ENCODE peak calls at places on chromosomes 11 and 22, in ten cellular contexts. X is MG63; P is activated CD8-positive, alpha-beta memory T cell treated with anti-CD3 and anti-CD28 coated beads for 1 hour; G is OCI-M1; T is cardiac fibroblast; Z is astrocyte of the hippocampus; U is GM03348; A is mammary epithelial cell; O is HEK293T; D is NCI-H748 treated with DMSO at 0.1 percent for 48 hours. J is an unnamed sample.

GRCh38 chr11:65445604-65446445 is 23.2 kb downstream of the NEAT1 start:
- DNase-seq in G (no peak), O (no peak), U (no peak), X (peak), P (no peak), A (no peak), T (peak), Z (no peak), D (no peak), J (no peak)

GRCh38 chr22:29435236-29435635 is 3.1 kb upstream of the RFPL1 start:
- DNase-seq in O (no peak), A (no peak), D (no peak), T (no peak), P (no peak), X (no peak), Z (no peak), G (no peak), U (no peak), J (no peak)

GRCh38 chr22:38850941-38851849 is 7.4 kb upstream of the NPTXR start:
- DNase-seq in P (no peak), O (no peak), A (peak), X (no peak), G (no peak), Z (peak), D (no peak), T (peak), U (peak), J (no peak)

GRCh38 chr11:28476053-28476452 is 367.9 kb downstream of the METTL15 start:
- DNase-seq in X (no peak), T (no peak), O (no peak), A (no peak), Z (peak), U (no peak), D (no peak), P (no peak), G (no peak), J (no peak)

GRCh38 chr11:45247433-45247832 is 38.7 kb downstream of the SYT13 start:
- DNase-seq in P (no peak), X (peak), U (no peak), G (no peak), O (no peak), Z (no peak), A (no peak), T (peak), D (no peak), J (no peak)

GRCh38 chr11:96219981-96220623 is 122.9 kb downstream of the MAML2 start:
- DNase-seq in U (peak), G (no peak), X (no peak), A (no peak), O (no peak), D (no peak), T (peak), Z (no peak), P (no peak), J (no peak)

GRCh38 chr11:65814131-65814959 is 19.4 kb upstream of the SNX32 start:
- DNase-seq in X (no peak), U (no peak), G (no peak), D (no peak), P (no peak), Z (no peak), A (no peak), T (peak), O (no peak), J (no peak)

GRCh38 chr11:11786771-11787170 is 55.0 kb upstream of the USP47 start:
- DNase-seq in U (peak), X (no peak), A (no peak), D (no peak), P (no peak), Z (peak), G (no peak), O (peak), T (peak), J (no peak)

GRCh38 chr11:129365816-129366215 is 9.8 kb upstream of the BARX2 start:
- DNase-seq in A (peak), Z (no peak), P (no peak), X (no peak), U (no peak), D (no peak), G (no peak), O (no peak), T (no peak), J (no peak)

GRCh38 chr11:114440121-114440860 is 1.0 kb downstream of the REXO2 start:
- DNase-seq in U (peak), T (peak), X (no peak), Z (no peak), G (no peak), D (no peak), A (no peak), O (peak), P (no peak), J (no peak)

GRCh38 chr11:19722702-19723101 is 10.1 kb downstream of the NAV2 start:
- DNase-seq in T (no peak), A (no peak), O (no peak), U (no peak), D (no peak), Z (no peak), G (no peak), X (no peak), P (no peak), J (no peak)

GRCh38 chr22:17970205-17970708 is 54.1 kb downstream of the MICAL3 start:
- DNase-seq in A (no peak), T (peak), D (no peak), P (no peak), O (no peak), U (no peak), X (no peak), G (peak), Z (no peak), J (no peak)

GRCh38 chr11:104442320-104442719 is 278.4 kb upstream of the PDGFD start:
- DNase-seq in Z (no peak), P (no peak), O (no peak), A (no peak), D (no peak), T (peak), X (no peak), G (peak), U (no peak), J (no peak)

GRCh38 chr11:15865212-15865987 is 490.9 kb downstream of the SOX6 start:
- DNase-seq in X (no peak), O (no peak), U (no peak), A (peak), T (peak), G (no peak), D (no peak), Z (no peak), P (no peak), J (no peak)

J was measured in H9.